ENCODE peak calls at places on chromosomes 12 and 14, in six cellular contexts. I is IMR-90, C is ovary, N is WTC11, Z is H1, G is left lung. B is an unnamed sample.

GRCh38 chr12:48157016-48157888 is at the start of gene ASB8:
- DNase-seq in C (peak; percentile 99), G (peak; percentile 99), I (peak; percentile 97), N (peak; percentile 99), Z (peak; percentile 96), B (peak; percentile 99)

GRCh38 chr14:73058923-73059311 is 583 bp downstream of the RBM25 start:
- DNase-seq in N (peak; percentile 18), Z (no peak), I (peak; percentile 14), G (no peak), C (no peak), B (no peak)

GRCh38 chr14:22434030-22434429 is 155.0 kb downstream of the DAD1 start:
- DNase-seq in C (no peak), N (no peak), I (no peak), Z (no peak), G (no peak), B (no peak)

GRCh38 chr14:94113490-94113889 is 3.0 kb downstream of the IFI27 start:
- DNase-seq in I (peak; percentile 22), Z (no peak), N (no peak), C (no peak), G (no peak), B (no peak)

GRCh38 chr14:64604001-64604400 is 54.2 kb downstream of the PPP1R36 start:
- DNase-seq in C (no peak), G (no peak), I (no peak), N (no peak), Z (no peak), B (no peak)

GRCh38 chr12:2064078-2064507 is 11.3 kb downstream of the CACNA1C start:
- DNase-seq in I (peak; percentile 59), G (peak; percentile 61), N (no peak), C (no peak), Z (no peak), B (no peak)

GRCh38 chr14:30608533-30609006 is 13.5 kb upstream of the SCFD1 start:
- DNase-seq in N (no peak), C (no peak), I (peak; percentile 59), Z (no peak), G (no peak), B (no peak)

GRCh38 chr12:74337951-74338350 is 199.7 kb upstream of the ATXN7L3B start:
- DNase-seq in N (no peak), G (no peak), I (peak; percentile 64), C (no peak), Z (no peak), B (no peak)

GRCh38 chr12:87845995-87846483 is 183.2 kb downstream of the C12orf50 start:
- DNase-seq in G (no peak), Z (no peak), N (no peak), C (no peak), I (no peak), B (no peak)

GRCh38 chr12:45674583-45674982 is 54.9 kb upstream of the ARID2 start:
- DNase-seq in Z (no peak), I (peak; percentile 94), C (peak; percentile 40), N (no peak), G (no peak), B (no peak)

GRCh38 chr12:5884285-5884684 is 60.8 kb downstream of the ANO2 start:
- DNase-seq in N (no peak), Z (no peak), G (no peak), C (no peak), I (no peak), B (no peak)

GRCh38 chr12:122368361-122369073 is 54.0 kb downstream of the CLIP1 start:
- DNase-seq in G (no peak), C (no peak), N (no peak), Z (no peak), I (peak; percentile 81), B (no peak)

GRCh38 chr12:92242917-92243316 is 97.3 kb upstream of the BTG1 start:
- DNase-seq in Z (no peak), I (peak; percentile 59), N (no peak), G (no peak), C (no peak), B (no peak)

GRCh38 chr12:113476093-113476986 is 4.7 kb upstream of the LHX5 start:
- DNase-seq in G (no peak), N (no peak), I (no peak), Z (no peak), C (no peak), B (no peak)

GRCh38 chr12:113477171-113477841 is 5.6 kb upstream of the LHX5 start:
- DNase-seq in C (no peak), Z (no peak), G (no peak), N (peak; percentile 72), I (no peak), B (no peak)

GRCh38 chr12:113479193-113479577 is 7.5 kb upstream of the LHX5 start:
- DNase-seq in C (no peak), I (no peak), N (no peak), G (no peak), Z (no peak), B (no peak)

GRCh38 chr12:113478351-113479011 is 6.8 kb upstream of the LHX5 start:
- DNase-seq in Z (no peak), N (peak; percentile 51), I (no peak), G (no peak), C (no peak), B (no peak)

GRCh38 chr12:113477842-113478215 is 6.2 kb upstream of the LHX5 start:
- DNase-seq in C (no peak), N (no peak), Z (no peak), G (no peak), I (no peak), B (no peak)
- TF ChIP-seq CTCF in C (no peak), N (no peak), Z (no peak), G (no peak), I (no peak), B (no peak)

GRCh38 chr14:67516679-67517078 is 16.4 kb upstream of the PLEKHH1 start:
- DNase-seq in Z (no peak), N (no peak), I (no peak), G (no peak), C (no peak), B (no peak)

GRCh38 chr14:67519406-67519805 is 13.7 kb upstream of the PLEKHH1 start:
- DNase-seq in I (no peak), G (no peak), C (no peak), Z (no peak), N (no peak), B (no peak)

GRCh38 chr14:67515386-67516079 is 17.6 kb upstream of the PLEKHH1 start:
- DNase-seq in I (no peak), C (no peak), N (peak; percentile 49), Z (no peak), G (peak; percentile 84), B (no peak)

GRCh38 chr14:67514650-67515385 is 18.3 kb upstream of the PLEKHH1 start:
- DNase-seq in N (peak; percentile 32), G (peak; percentile 89), Z (no peak), C (peak; percentile 42), I (peak; percentile 33), B (peak; percentile 43)

DNA sequence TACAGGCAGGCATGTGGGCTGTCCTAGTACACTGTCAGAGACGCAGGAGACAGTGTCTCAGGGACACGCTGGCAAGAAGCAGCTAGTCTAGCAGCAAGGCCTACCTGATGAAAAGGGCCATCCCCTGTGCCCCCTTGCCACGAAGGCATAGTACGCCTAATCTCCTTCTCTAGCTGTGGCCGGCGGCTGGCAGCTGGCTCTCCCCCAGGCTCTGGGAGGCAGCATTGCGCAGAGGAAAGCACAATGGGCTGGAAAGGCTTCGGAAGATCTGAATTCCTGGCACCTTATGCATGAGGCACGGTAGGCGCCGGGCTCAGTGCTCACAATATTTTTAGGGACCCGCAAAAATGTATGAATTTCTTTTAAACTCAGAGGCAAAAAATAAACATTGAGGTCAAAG is 16.0 kb upstream of the PLEKHH1 start:
- DNase-seq in G (no peak), N (peak; percentile 54), I (no peak), Z (no peak), C (no peak), B (no peak)
- TF ChIP-seq CTCF in G (no peak), N (no peak), I (peak; percentile 17), Z (peak; percentile 44), C (no peak), B (no peak)

DNA sequence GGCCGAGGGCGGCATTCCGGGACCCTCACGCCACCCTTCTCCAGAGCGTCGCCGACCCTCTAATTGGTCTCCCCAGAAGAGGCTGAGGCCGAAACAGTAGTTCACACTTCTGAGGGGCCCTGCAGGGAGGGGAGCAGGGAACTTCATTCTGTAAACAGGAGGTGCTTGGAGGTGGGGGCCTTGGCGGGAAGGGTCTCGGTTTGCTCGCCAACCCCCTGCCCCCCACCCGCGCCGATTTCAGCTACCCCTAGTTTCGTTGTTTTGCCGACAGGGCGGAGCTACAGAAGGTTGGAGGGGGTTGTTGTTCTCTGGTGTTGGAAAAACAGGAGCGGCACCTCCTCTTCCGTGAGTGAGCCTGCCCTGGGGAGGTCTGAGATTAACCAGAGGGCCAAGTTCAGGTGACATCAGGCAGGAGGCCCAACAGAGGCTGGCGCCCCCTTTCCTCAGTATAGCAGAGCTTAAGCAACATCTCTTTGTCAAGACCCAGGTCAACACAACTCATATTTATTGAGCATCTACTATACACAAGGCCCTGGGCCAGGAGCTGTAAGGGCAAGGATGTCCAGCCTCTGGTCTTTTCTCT is 682 bp downstream of the ERBB3 start:
- DNase-seq in G (no peak), I (no peak), N (peak; percentile 59), Z (no peak), C (no peak), B (no peak)
- TF ChIP-seq CTCF in G (no peak), I (no peak), N (no peak), Z (no peak), C (no peak), B (no peak)

DNA sequence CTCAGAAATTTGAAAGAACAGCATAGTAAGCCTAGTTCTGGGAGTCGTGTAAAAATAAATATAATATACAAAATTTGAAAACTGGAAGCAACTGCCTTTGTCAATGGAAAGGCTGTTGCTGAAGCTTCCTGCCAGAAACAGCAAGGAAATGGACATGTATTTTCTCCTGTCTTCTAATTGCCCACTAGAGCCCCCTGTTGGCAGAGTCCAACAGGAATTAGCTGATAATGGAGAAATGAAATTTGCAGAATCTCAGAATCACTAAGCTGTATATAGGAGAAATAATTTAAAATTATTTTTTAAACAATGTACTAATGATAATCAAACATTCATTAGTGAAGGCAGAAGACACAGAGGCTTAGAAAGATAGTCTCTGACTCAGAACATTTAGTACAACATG is 414.8 kb downstream of the SLC6A15 start:
- DNase-seq in G (no peak), Z (no peak), I (no peak), C (no peak), N (no peak), B (no peak)
- TF ChIP-seq CTCF in G (no peak), Z (peak; percentile 57), I (peak; percentile 6), C (no peak), N (no peak), B (no peak)

GRCh38 chr14:80577599-80577998 is 363.9 kb downstream of the CEP128 start:
- DNase-seq in Z (no peak), N (no peak), C (no peak), I (no peak), G (no peak), B (no peak)
- TF ChIP-seq CTCF in Z (no peak), N (no peak), C (no peak), I (no peak), G (no peak), B (no peak)